ENCODE peak calls at places on chromosome 13, in four cellular contexts. A, N, G and X are unnamed samples.

GRCh38 chr13:30510811-30511371 is 45.2 kb upstream of the HMGB1 start:
- DNase-seq in G (no peak), N (no peak), A (no peak), X (no peak)

GRCh38 chr13:98481511-98481951 is 95.4 kb downstream of the STK24 start:
- DNase-seq in A (no peak), N (no peak), G (no peak), X (no peak)

GRCh38 chr13:95643814-95644598 is 500 bp downstream of the DZIP1 start:
- DNase-seq in A (no peak), G (peak), N (peak), X (peak)

GRCh38 chr13:33057019-33057785 is 41.0 kb downstream of the KL start:
- DNase-seq in N (peak), G (peak), A (no peak), X (no peak)

GRCh38 chr13:99335603-99336002 is 28.4 kb upstream of the GPR183 start:
- DNase-seq in A (no peak), G (no peak), N (no peak), X (no peak)

GRCh38 chr13:94664889-94665288 is 47.5 kb downstream of the SOX21 start:
- DNase-seq in N (no peak), A (no peak), G (no peak), X (no peak)

GRCh38 chr13:61040180-61040579 is 375.5 kb downstream of the PCDH20 start:
- DNase-seq in G (peak), N (no peak), A (no peak), X (no peak)

GRCh38 chr13:73715114-73715909 is 418.9 kb downstream of the KLF12 start:
- DNase-seq in N (no peak), G (no peak), A (no peak), X (no peak)

GRCh38 chr13:62924395-62924794 is 1508.7 kb upstream of the PCDH20 start:
- DNase-seq in A (no peak), N (no peak), G (no peak), X (no peak)

GRCh38 chr13:21458816-21459701 is at the start of gene ZDHHC20:
- DNase-seq in N (peak), A (peak), G (peak), X (peak)

GRCh38 chr13:113905018-113905417 is 41.1 kb upstream of the GAS6 start:
- DNase-seq in A (no peak), N (no peak), G (no peak), X (no peak)

GRCh38 chr13:114102521-114103288 is 29.7 kb downstream of the RASA3 start:
- DNase-seq in G (no peak), N (no peak), A (no peak), X (no peak)

GRCh38 chr13:30735025-30735967 is at the start of gene ALOX5AP:
- DNase-seq in N (no peak), A (no peak), G (no peak), X (no peak)

GRCh38 chr13:112209731-112210130 is 142.8 kb downstream of the SOX1 start:
- DNase-seq in N (no peak), G (no peak), A (no peak), X (no peak)

GRCh38 chr13:39935155-39935554 is 279.7 kb downstream of the COG6 start:
- DNase-seq in A (no peak), G (no peak), N (no peak), X (no peak)

GRCh38 chr13:100803091-100803490 is 128.5 kb upstream of the TMTC4 start:
- DNase-seq in A (no peak), N (no peak), G (peak), X (no peak)

GRCh38 chr13:110904748-110905147 is 10.1 kb downstream of the ANKRD10 start:
- DNase-seq in G (no peak), A (no peak), N (no peak), X (no peak)

GRCh38 chr13:40916207-40916998 is 102.7 kb downstream of the ELF1 start:
- DNase-seq in G (no peak), A (no peak), N (no peak), X (no peak)

GRCh38 chr13:33717775-33718174 is 100.2 kb upstream of the RFC3 start:
- DNase-seq in N (no peak), A (no peak), G (no peak), X (no peak)

GRCh38 chr13:88031980-88032562 is 360.9 kb downstream of the SLITRK5 start:
- DNase-seq in N (no peak), A (no peak), G (peak), X (no peak)

GRCh38 chr13:97474581-97474980 is 40.6 kb downstream of the RAP2A start:
- DNase-seq in A (no peak), N (no peak), G (no peak), X (no peak)

GRCh38 chr13:20519887-20520286 is 5.8 kb downstream of the CRYL1 start:
- DNase-seq in N (no peak), A (no peak), G (no peak), X (no peak)

GRCh38 chr13:21069561-21070004 is 8.2 kb upstream of the LATS2 start:
- DNase-seq in A (no peak), N (no peak), G (peak), X (peak)

GRCh38 chr13:100112186-100112838 is 23.4 kb downstream of the PCCA start:
- DNase-seq in A (no peak), G (no peak), N (no peak), X (no peak)

GRCh38 chr13:36766295-36766694 is 52.7 kb upstream of the RFXAP start:
- DNase-seq in N (no peak), A (no peak), G (peak), X (peak)

GRCh38 chr13:23500858-23501257 is 67.4 kb upstream of the SACS start:
- DNase-seq in N (no peak), G (peak), A (no peak), X (peak)

GRCh38 chr13:46211116-46211515 is 612 bp upstream of the LRRC63 start:
- DNase-seq in A (no peak), N (peak), G (peak), X (peak)

GRCh38 chr13:32897296-32897695 is 118.9 kb upstream of the KL start:
- DNase-seq in N (no peak), G (no peak), A (no peak), X (no peak)

GRCh38 chr13:113192902-113193301 is 15.6 kb downstream of the PCID2 start:
- DNase-seq in G (peak), N (no peak), A (no peak), X (no peak)

GRCh38 chr13:112728375-112729126 is 38.7 kb downstream of the ATP11A start:
- DNase-seq in A (no peak), N (no peak), G (no peak), X (no peak)

GRCh38 chr13:52344108-52344507 is 61.9 kb downstream of the THSD1 start:
- DNase-seq in A (no peak), G (no peak), N (no peak), X (no peak)

GRCh38 chr13:40330950-40331349 is 335.5 kb downstream of the FOXO1 start:
- DNase-seq in N (no peak), G (no peak), A (no peak), X (no peak)

GRCh38 chr13:44236370-44236769 is 137.3 kb upstream of the SERP2 start:
- DNase-seq in A (no peak), N (no peak), G (no peak), X (no peak)

GRCh38 chr13:72985610-72986009 is 73.2 kb upstream of the KLF5 start:
- DNase-seq in G (no peak), A (no peak), N (no peak), X (no peak)

GRCh38 chr13:36456577-36456976 is 24.3 kb downstream of the CCNA1 start:
- DNase-seq in A (no peak), G (no peak), N (no peak), X (no peak)

GRCh38 chr13:48775804-48776203 is 122.1 kb downstream of the CYSLTR2 start:
- DNase-seq in G (peak), N (no peak), A (no peak), X (peak)

GRCh38 chr13:98279473-98280175 is 102.6 kb upstream of the RNF113B start:
- DNase-seq in A (no peak), G (no peak), N (no peak), X (peak)

GRCh38 chr13:99356216-99357089 is 49.3 kb upstream of the GPR183 start:
- DNase-seq in N (no peak), G (peak), A (no peak), X (peak)